ENCODE peak calls at places on chromosomes 4 and X, in four cellular contexts. One of them, this sample, is unnamed.

GRCh38 chrX:118074086-118074485 is 42.5 kb downstream of the KLHL13 start:
- DNase-seq in left lung: no peak
- DNase-seq in NCI-H1092: no peak
- DNase-seq in HS-5: no peak
- DNase-seq in this sample: no peak

GRCh38 chr4:140047781-140048180 is 106.2 kb downstream of the MAML3 start:
- DNase-seq in left lung: no peak
- DNase-seq in NCI-H1092: no peak
- DNase-seq in HS-5: no peak
- DNase-seq in this sample: no peak

GRCh38 chrX:153649178-153649914 is 2.3 kb downstream of the DUSP9 start:
- DNase-seq in left lung: peak; percentile 79
- DNase-seq in NCI-H1092: peak; percentile 50
- DNase-seq in HS-5: no peak
- DNase-seq in this sample: no peak

GRCh38 chrX:9562851-9563250 is 98.0 kb downstream of the TBL1X start:
- DNase-seq in left lung: no peak
- DNase-seq in NCI-H1092: no peak
- DNase-seq in HS-5: peak; percentile 32
- DNase-seq in this sample: peak; percentile 7

GRCh38 chr4:58274553-58274952 is 1164.4 kb upstream of the IGFBP7 start:
- DNase-seq in left lung: no peak
- DNase-seq in NCI-H1092: no peak
- DNase-seq in HS-5: no peak
- DNase-seq in this sample: no peak

GRCh38 chrX:1476682-1477081 is 24.0 kb upstream of the ASMTL start:
- DNase-seq in left lung: no peak
- DNase-seq in NCI-H1092: no peak
- DNase-seq in HS-5: no peak
- DNase-seq in this sample: no peak

GRCh38 chr4:144583658-144584057 is 62.3 kb upstream of the HHIP start:
- DNase-seq in left lung: no peak
- DNase-seq in NCI-H1092: no peak
- DNase-seq in HS-5: no peak
- DNase-seq in this sample: no peak

GRCh38 chr4:3316146-3316545 is 23.3 kb downstream of the RGS12 start:
- DNase-seq in left lung: no peak
- DNase-seq in NCI-H1092: no peak
- DNase-seq in HS-5: no peak
- DNase-seq in this sample: no peak

GRCh38 chr4:181998588-181998987 is 244.6 kb upstream of the TENM3 start:
- DNase-seq in left lung: no peak
- DNase-seq in NCI-H1092: no peak
- DNase-seq in HS-5: no peak
- DNase-seq in this sample: no peak

GRCh38 chrX:153642655-153643430 is 4.2 kb upstream of the DUSP9 start:
- DNase-seq in left lung: no peak
- DNase-seq in NCI-H1092: no peak
- DNase-seq in HS-5: no peak
- DNase-seq in this sample: no peak

GRCh38 chr4:72670521-72670920 is 101.5 kb upstream of the ADAMTS3 start:
- DNase-seq in left lung: no peak
- DNase-seq in NCI-H1092: no peak
- DNase-seq in HS-5: no peak
- DNase-seq in this sample: no peak

GRCh38 chr4:8427262-8427661 is 13.3 kb downstream of the ACOX3 start:
- DNase-seq in left lung: no peak
- DNase-seq in NCI-H1092: no peak
- DNase-seq in HS-5: no peak
- DNase-seq in this sample: no peak

GRCh38 chrX:67692246-67692645 is 148.4 kb downstream of the AR start:
- DNase-seq in left lung: no peak
- DNase-seq in NCI-H1092: no peak
- DNase-seq in HS-5: no peak
- DNase-seq in this sample: no peak

GRCh38 chr4:1746265-1746691 is 25.0 kb downstream of the TACC3 start:
- DNase-seq in left lung: peak; percentile 93
- DNase-seq in NCI-H1092: peak; percentile 54
- DNase-seq in HS-5: no peak
- DNase-seq in this sample: no peak

GRCh38 chr4:114860791-114861190 is 252.6 kb downstream of the NDST4 start:
- DNase-seq in left lung: no peak
- DNase-seq in NCI-H1092: no peak
- DNase-seq in HS-5: no peak
- DNase-seq in this sample: no peak

GRCh38 chr4:107619731-107620130 is 100.3 kb downstream of the PAPSS1 start:
- DNase-seq in left lung: no peak
- DNase-seq in NCI-H1092: no peak
- DNase-seq in HS-5: no peak
- DNase-seq in this sample: no peak

GRCh38 chrX:66914082-66914481 is 275.2 kb upstream of the EDA2R start:
- DNase-seq in left lung: no peak
- DNase-seq in NCI-H1092: no peak
- DNase-seq in HS-5: no peak
- DNase-seq in this sample: no peak

GRCh38 chrX:118596428-118596827 is 100.8 kb downstream of the DOCK11 start:
- DNase-seq in left lung: no peak
- DNase-seq in NCI-H1092: no peak
- DNase-seq in HS-5: no peak
- DNase-seq in this sample: no peak

GRCh38 chr4:158754385-158755180 is 14.2 kb upstream of the FNIP2 start:
- DNase-seq in left lung: no peak
- DNase-seq in NCI-H1092: no peak
- DNase-seq in HS-5: no peak
- DNase-seq in this sample: no peak

GRCh38 chrX:119502727-119503483 is 34.7 kb downstream of the SLC25A5 start:
- DNase-seq in left lung: no peak
- DNase-seq in NCI-H1092: peak; percentile 18
- DNase-seq in HS-5: no peak
- DNase-seq in this sample: no peak

GRCh38 chrX:40102393-40103381 is 4.9 kb upstream of the BCOR start:
- DNase-seq in left lung: no peak
- DNase-seq in NCI-H1092: no peak
- DNase-seq in HS-5: no peak
- DNase-seq in this sample: no peak

GRCh38 chr4:7280906-7281305 is 88.6 kb downstream of the SORCS2 start:
- DNase-seq in left lung: no peak
- DNase-seq in NCI-H1092: peak; percentile 19
- DNase-seq in HS-5: peak; percentile 34
- DNase-seq in this sample: peak; percentile 81

GRCh38 chr4:151459380-151459779 is 50.4 kb downstream of the FHIP1A start:
- DNase-seq in left lung: no peak
- DNase-seq in NCI-H1092: no peak
- DNase-seq in HS-5: no peak
- DNase-seq in this sample: no peak

GRCh38 chr4:159071178-159071968 is 31.5 kb upstream of the RAPGEF2 start:
- DNase-seq in left lung: no peak
- DNase-seq in NCI-H1092: no peak
- DNase-seq in HS-5: no peak
- DNase-seq in this sample: no peak

GRCh38 chr4:26060286-26060685 is 146.3 kb downstream of the SMIM20 start:
- DNase-seq in left lung: no peak
- DNase-seq in NCI-H1092: no peak
- DNase-seq in HS-5: no peak
- DNase-seq in this sample: no peak

GRCh38 chr4:23736466-23736865 is 153.4 kb downstream of the PPARGC1A start:
- DNase-seq in left lung: no peak
- DNase-seq in NCI-H1092: no peak
- DNase-seq in HS-5: no peak
- DNase-seq in this sample: no peak

GRCh38 chr4:23733911-23734458 is 155.9 kb downstream of the PPARGC1A start:
- DNase-seq in left lung: no peak
- DNase-seq in NCI-H1092: no peak
- DNase-seq in HS-5: no peak
- DNase-seq in this sample: no peak

This sample was measured in keratinocyte.